ENCODE peak calls at places on chromosomes 2 and 18, in ten cellular contexts. P, U, A, N, H, S, L, F, G and Z are unnamed samples.

GRCh38 chr2:188665196-188665595 is 309.0 kb upstream of the COL3A1 start:
- DNase-seq in G (no peak), S (no peak), L (no peak), F (no peak), P (no peak), H (no peak), U (no peak), N (no peak), A (no peak), Z (no peak)

GRCh38 chr2:11985817-11986566 is 239.6 kb downstream of the LPIN1 start:
- DNase-seq in P (no peak), A (no peak), U (no peak), G (no peak), S (no peak), L (no peak), H (no peak), N (no peak), F (no peak), Z (no peak)

GRCh38 chr2:70901235-70902066 is 34.2 kb upstream of the ATP6V1B1 start:
- DNase-seq in U (no peak), S (peak), H (no peak), F (no peak), L (no peak), A (no peak), P (no peak), G (peak), N (no peak), Z (peak)

GRCh38 chr2:110167326-110167955 is 37.4 kb downstream of the NPHP1 start:
- DNase-seq in U (no peak), S (peak), G (no peak), H (no peak), N (no peak), A (no peak), F (no peak), L (no peak), P (no peak), Z (no peak)

GRCh38 chr18:37362158-37362890 is 203.3 kb downstream of the CELF4 start:
- DNase-seq in U (no peak), G (no peak), F (no peak), H (no peak), N (no peak), L (no peak), P (no peak), S (peak), A (no peak), Z (peak)

GRCh38 chr18:77749189-77749588 is 499.5 kb downstream of the GALR1 start:
- DNase-seq in N (no peak), P (peak), A (no peak), L (peak), S (peak), H (no peak), U (peak), G (peak), F (no peak), Z (peak)

GRCh38 chr2:28356095-28356911 is 36.4 kb upstream of the FOSL2 start:
- DNase-seq in H (no peak), P (peak), F (peak), S (no peak), U (no peak), G (peak), A (no peak), N (peak), L (peak), Z (no peak)

GRCh38 chr18:48290162-48290926 is 118.8 kb downstream of the ZBTB7C start:
- DNase-seq in S (no peak), F (no peak), N (peak), A (no peak), P (no peak), U (no peak), H (no peak), G (no peak), L (no peak), Z (no peak)

GRCh38 chr2:168722592-168722991 is 79.8 kb upstream of the NOSTRIN start:
- DNase-seq in L (no peak), G (no peak), U (no peak), A (no peak), N (peak), H (no peak), S (no peak), P (no peak), F (no peak), Z (no peak)

GRCh38 chr2:29025711-29026110 is 44.6 kb downstream of the TOGARAM2 start:
- DNase-seq in N (no peak), H (no peak), P (no peak), U (no peak), F (no peak), G (no peak), L (no peak), A (no peak), S (no peak), Z (no peak)

DNA sequence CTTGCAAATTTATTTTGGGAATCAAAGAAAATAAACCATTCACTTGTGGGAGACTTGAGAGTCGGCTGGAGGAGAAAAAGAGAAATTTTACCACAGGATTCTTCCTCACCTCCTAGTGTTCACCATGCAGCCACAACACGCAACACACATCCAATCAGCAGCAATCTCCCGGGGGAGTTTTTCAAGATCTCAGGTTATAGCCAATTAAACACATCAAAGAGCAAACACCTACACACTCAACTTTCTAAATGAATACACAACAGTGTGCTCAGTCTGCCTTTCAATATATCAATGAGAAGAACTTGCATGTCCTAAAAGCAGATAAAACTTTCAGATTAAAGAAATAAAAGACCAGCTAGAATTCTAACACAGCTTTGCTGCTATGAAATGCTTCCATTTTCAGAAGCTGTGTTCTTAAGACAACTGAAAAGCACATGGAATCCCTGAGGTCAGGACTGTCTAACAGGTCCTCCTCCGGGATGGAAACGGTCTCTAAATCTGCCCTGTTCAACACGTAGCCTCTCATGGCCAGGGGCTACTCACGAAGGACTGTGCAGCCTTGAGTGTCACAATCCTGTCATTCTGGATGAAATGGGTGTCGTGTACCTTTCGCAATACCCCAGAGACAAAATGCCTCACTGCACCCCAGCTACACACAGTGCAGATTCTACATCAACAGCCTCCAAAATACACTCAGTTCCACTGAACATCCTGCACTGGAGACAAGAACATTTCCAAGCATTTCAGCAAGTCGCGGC is 84.2 kb downstream of the ZNF516 start:
- DNase-seq in F (no peak), U (peak), S (peak), H (no peak), P (no peak), A (no peak), G (no peak), N (no peak), L (no peak), Z (no peak)
- TF ChIP-seq CTCF in F (no peak), U (no peak), S (no peak), H (no peak), P (no peak), A (no peak), G (no peak), N (no peak), L (no peak), Z (no peak)

GRCh38 chr2:221572180-221572820 is at the start of gene EPHA4:
- DNase-seq in L (peak), F (peak), U (peak), G (peak), A (peak), S (peak), H (peak), N (peak), P (peak), Z (peak)
- TF ChIP-seq CTCF in L (peak), F (peak), U (no peak), G (no peak), A (peak), S (no peak), H (no peak), N (no peak), P (peak), Z (no peak)

DNA sequence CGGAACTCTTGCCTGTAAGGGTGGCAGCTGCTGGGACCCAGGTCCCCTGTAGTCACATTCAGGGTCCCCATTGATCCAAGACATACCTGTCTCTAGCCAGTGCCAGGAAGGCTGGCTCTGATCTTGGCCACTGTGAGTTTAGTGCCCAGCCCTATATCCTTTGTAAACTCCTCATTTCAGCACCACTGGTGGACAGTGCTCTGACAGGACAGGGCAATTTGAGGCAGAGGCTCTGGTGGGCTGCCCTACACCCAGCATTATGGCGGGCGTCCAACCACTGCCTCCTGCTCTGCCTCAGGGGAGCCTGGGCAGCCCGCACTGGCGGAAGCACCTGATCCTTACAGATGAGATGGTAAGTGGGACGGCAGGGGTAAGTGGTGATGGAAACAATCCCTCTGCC is 55.2 kb upstream of the MGAT4A start:
- DNase-seq in H (no peak), S (no peak), N (no peak), U (no peak), P (no peak), A (no peak), L (no peak), G (no peak), F (no peak), Z (no peak)
- TF ChIP-seq CTCF in H (no peak), S (no peak), N (no peak), U (no peak), P (no peak), A (no peak), L (no peak), G (no peak), F (no peak), Z (no peak)

GRCh38 chr2:157905092-157905491 is 29.0 kb upstream of the ACVR1 start:
- DNase-seq in L (no peak), N (no peak), U (no peak), S (no peak), F (no peak), G (no peak), A (no peak), H (no peak), P (no peak), Z (no peak)
- TF ChIP-seq CTCF in L (no peak), N (no peak), U (no peak), S (peak), F (no peak), G (no peak), A (no peak), H (no peak), P (no peak), Z (no peak)

DNA sequence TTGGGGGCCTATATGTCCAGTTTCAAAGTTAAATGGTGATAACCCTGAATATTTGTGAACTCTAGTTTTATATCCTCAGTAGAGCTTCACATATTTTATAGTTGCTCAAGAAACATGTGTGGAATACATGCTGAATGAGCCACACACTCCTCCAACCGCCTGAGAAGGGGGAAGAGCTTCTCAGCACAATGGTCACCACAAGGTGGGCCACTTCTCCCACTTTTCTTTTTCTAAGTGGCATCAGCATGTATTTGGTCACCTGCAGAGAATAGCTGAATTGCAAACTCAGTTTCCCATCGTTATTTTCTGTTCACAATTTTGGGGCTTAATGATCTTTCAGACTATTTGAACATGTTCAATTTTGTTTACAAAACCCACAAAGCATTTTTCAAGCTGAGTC is 340.5 kb downstream of the PARD3B start:
- DNase-seq in H (no peak), S (no peak), F (no peak), N (no peak), P (no peak), A (no peak), U (no peak), L (peak), G (no peak), Z (no peak)
- TF ChIP-seq CTCF in H (no peak), S (peak), F (no peak), N (no peak), P (no peak), A (peak), U (no peak), L (no peak), G (no peak), Z (no peak)

DNA sequence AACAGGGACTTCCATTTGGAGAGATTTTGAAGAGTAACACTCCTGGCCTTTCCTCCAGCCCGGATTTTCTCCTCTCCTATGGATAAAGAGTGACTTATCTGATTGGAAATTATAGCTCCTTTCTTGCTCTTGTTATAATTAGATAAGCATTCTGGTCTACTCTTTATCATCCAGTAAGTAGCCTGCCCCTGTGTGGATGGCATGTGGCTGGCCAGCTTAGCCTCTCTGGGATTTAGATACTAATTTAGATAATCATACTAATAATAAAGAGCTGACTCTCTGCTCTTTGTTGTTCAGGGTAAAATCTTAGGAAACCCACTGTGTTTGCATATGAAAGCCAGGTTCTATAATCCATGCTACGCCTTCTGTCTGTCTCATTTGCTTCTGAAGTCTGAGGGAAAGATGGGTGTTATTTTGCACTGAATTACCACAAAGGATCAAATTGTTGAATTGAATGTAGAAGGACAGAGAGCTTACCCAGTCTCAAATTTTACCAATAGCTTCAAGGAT is 438.8 kb downstream of the SPAG16 start:
- DNase-seq in G (no peak), H (no peak), S (no peak), A (no peak), L (no peak), N (no peak), F (no peak), P (no peak), U (no peak), Z (no peak)
- TF ChIP-seq CTCF in G (no peak), H (no peak), S (peak), A (no peak), L (no peak), N (peak), F (no peak), P (no peak), U (no peak), Z (no peak)

GRCh38 chr2:150487537-150488429 is at the start of gene RND3:
- DNase-seq in A (peak), U (peak), G (peak), P (peak), N (peak), S (peak), F (peak), L (peak), H (no peak), Z (peak)
- TF ChIP-seq CTCF in A (peak), U (peak), G (peak), P (peak), N (peak), S (peak), F (peak), L (peak), H (no peak), Z (peak)

GRCh38 chr2:159773426-159773825 is 24.6 kb downstream of the CD302 start:
- DNase-seq in F (no peak), L (no peak), H (no peak), S (no peak), G (peak), N (no peak), P (peak), A (no peak), U (no peak), Z (no peak)

GRCh38 chr2:159773876-159774275 is 24.1 kb downstream of the CD302 start:
- DNase-seq in H (no peak), N (no peak), U (no peak), A (no peak), L (no peak), P (no peak), F (no peak), G (no peak), S (no peak), Z (no peak)

GRCh38 chr2:159774370-159774990 is 23.5 kb downstream of the CD302 start:
- DNase-seq in L (no peak), G (no peak), A (no peak), F (no peak), H (no peak), N (no peak), U (no peak), P (no peak), S (no peak), Z (no peak)

GRCh38 chr2:159775006-159775405 is 23.0 kb downstream of the CD302 start:
- DNase-seq in H (no peak), P (no peak), S (no peak), A (no peak), L (no peak), U (no peak), G (no peak), N (no peak), F (no peak), Z (no peak)

DNA sequence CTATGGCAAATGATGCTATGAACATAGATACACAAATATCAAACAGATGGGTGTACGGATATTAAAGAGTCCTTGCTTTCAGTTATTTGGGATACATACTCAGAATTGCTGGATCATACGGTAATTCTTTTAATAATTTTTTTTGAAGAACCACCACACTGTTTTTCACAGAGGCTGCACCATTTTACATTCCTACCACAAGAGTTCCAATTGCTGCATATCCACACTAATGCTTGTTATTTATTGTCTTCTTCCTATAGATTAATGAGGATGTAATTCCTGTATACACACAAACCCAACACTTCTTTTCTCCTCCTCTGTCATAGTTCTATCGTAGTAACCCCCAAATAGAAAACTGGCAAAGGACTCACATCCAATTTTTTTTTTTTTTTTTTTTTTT is 21.7 kb downstream of the CD302 start:
- DNase-seq in A (no peak), N (no peak), G (no peak), L (no peak), P (no peak), S (no peak), U (no peak), F (no peak), H (no peak), Z (no peak)
- TF ChIP-seq CTCF in A (peak), N (peak), G (no peak), L (peak), P (no peak), S (peak), U (no peak), F (no peak), H (no peak), Z (no peak)

GRCh38 chr2:133266926-133267590 is 301.2 kb downstream of the NCKAP5 start:
- DNase-seq in L (peak), H (no peak), P (no peak), A (peak), G (peak), S (peak), U (no peak), N (no peak), F (no peak), Z (peak)

GRCh38 chr2:133270550-133270949 is 297.7 kb downstream of the NCKAP5 start:
- DNase-seq in A (no peak), G (peak), U (no peak), L (no peak), H (no peak), S (no peak), F (no peak), P (no peak), N (no peak), Z (no peak)

GRCh38 chr2:133262888-133263287 is 305.4 kb downstream of the NCKAP5 start:
- DNase-seq in H (no peak), N (peak), A (no peak), L (no peak), F (no peak), G (peak), S (no peak), U (no peak), P (no peak), Z (no peak)

GRCh38 chr2:133264951-133265949 is 303.0 kb downstream of the NCKAP5 start:
- DNase-seq in N (no peak), L (peak), F (peak), S (peak), P (no peak), H (no peak), A (peak), G (peak), U (no peak), Z (peak)

GRCh38 chr2:133266075-133266925 is 302.0 kb downstream of the NCKAP5 start:
- DNase-seq in H (no peak), P (no peak), N (peak), A (peak), L (peak), G (peak), S (peak), F (no peak), U (no peak), Z (peak)
- TF ChIP-seq CTCF in H (no peak), P (no peak), N (peak), A (peak), L (peak), G (peak), S (peak), F (no peak), U (no peak), Z (no peak)